ENCODE peak calls at places on chromosomes 16 and 17, in five cellular contexts. T is sigmoid colon, P is IMR-90, Z is suprapubic skin, Q is gastrocnemius medialis. O is an unnamed sample.

GRCh38 chr16:2514333-2515179 is 804 bp downstream of the ATP6V0C start:
- DNase-seq in T (peak), P (no peak), Z (peak), Q (no peak), O (no peak)

GRCh38 chr16:20741555-20742285 is at the start of gene THUMPD1:
- DNase-seq in T (peak), P (peak), Z (peak), Q (peak), O (peak)

GRCh38 chr17:73748521-73748920 is 104.3 kb upstream of the SDK2 start:
- DNase-seq in T (no peak), P (no peak), Z (no peak), Q (no peak), O (no peak)

GRCh38 chr17:63332286-63332685 is 113.8 kb downstream of the CYB561 start:
- DNase-seq in T (no peak), P (no peak), Z (no peak), Q (no peak), O (no peak)

GRCh38 chr17:57902800-57903759 is 52.1 kb downstream of the CUEDC1 start:
- DNase-seq in T (peak), P (peak), Z (peak), Q (peak), O (peak)

GRCh38 chr16:88649195-88649923 is 1.5 kb downstream of the CYBA start:
- DNase-seq in T (no peak), P (no peak), Z (no peak), Q (no peak), O (no peak)

GRCh38 chr16:6016530-6017184 is 919.1 kb upstream of the EEF2KMT start:
- DNase-seq in T (no peak), P (no peak), Z (no peak), Q (no peak), O (no peak)

GRCh38 chr17:79804856-79805696 is 8.2 kb upstream of the CBX8 start:
- DNase-seq in T (no peak), P (no peak), Z (no peak), Q (no peak), O (no peak)

GRCh38 chr17:42016952-42017865 is at the start of gene DNAJC7:
- DNase-seq in T (peak), P (peak), Z (peak), Q (peak), O (peak)

GRCh38 chr16:85947511-85948509 is 48.8 kb downstream of the IRF8 start:
- DNase-seq in T (no peak), P (no peak), Z (no peak), Q (no peak), O (no peak)

GRCh38 chr17:77076046-77076882 is 64.5 kb upstream of the SEC14L1 start:
- DNase-seq in T (no peak), P (peak), Z (no peak), Q (no peak), O (no peak)

GRCh38 chr16:10949424-10949970 is 5.1 kb downstream of the CLEC16A start:
- DNase-seq in T (no peak), P (no peak), Z (no peak), Q (no peak), O (no peak)

GRCh38 chr16:15507299-15507958 is 73.0 kb downstream of the BMERB1 start:
- DNase-seq in T (no peak), P (peak), Z (no peak), Q (peak), O (no peak)

GRCh38 chr17:47224971-47225370 is 15.8 kb downstream of the MYL4 start:
- DNase-seq in T (no peak), P (no peak), Z (no peak), Q (no peak), O (no peak)

GRCh38 chr16:1194665-1195392 is 30.2 kb downstream of the TPSG1 start:
- DNase-seq in T (no peak), P (no peak), Z (no peak), Q (no peak), O (no peak)

GRCh38 chr16:2299121-2299914 is 31.4 kb upstream of the RNPS1 start:
- DNase-seq in T (no peak), P (no peak), Z (no peak), Q (no peak), O (no peak)

GRCh38 chr16:2151188-2152091 is 3.0 kb downstream of the RAB26 start:
- DNase-seq in T (no peak), P (no peak), Z (no peak), Q (no peak), O (no peak)

GRCh38 chr17:13888043-13888442 is 181.3 kb upstream of the COX10 start:
- DNase-seq in T (no peak), P (peak), Z (no peak), Q (no peak), O (no peak)

GRCh38 chr16:10093564-10093963 is 88.7 kb downstream of the GRIN2A start:
- DNase-seq in T (no peak), P (no peak), Z (no peak), Q (no peak), O (no peak)

GRCh38 chr17:45703806-45704205 is 80.3 kb upstream of the CRHR1 start:
- DNase-seq in T (no peak), P (no peak), Z (no peak), Q (no peak), O (no peak)

GRCh38 chr17:2034806-2035548 is 5.0 kb downstream of the DPH1 start:
- DNase-seq in T (no peak), P (peak), Z (no peak), Q (no peak), O (no peak)

GRCh38 chr17:49515196-49515770 is 20.2 kb downstream of the NGFR start:
- DNase-seq in T (peak), P (peak), Z (peak), Q (peak), O (no peak)

GRCh38 chr17:12765544-12765943 is 23.8 kb upstream of the ARHGAP44 start:
- DNase-seq in T (no peak), P (peak), Z (no peak), Q (no peak), O (no peak)

GRCh38 chr16:84879569-84880487 is 60.0 kb downstream of the CRISPLD2 start:
- DNase-seq in T (no peak), P (no peak), Z (no peak), Q (no peak), O (no peak)

GRCh38 chr17:73480740-73481139 is 163.5 kb downstream of the SDK2 start:
- DNase-seq in T (no peak), P (no peak), Z (no peak), Q (no peak), O (no peak)

GRCh38 chr16:85290626-85291301 is 178.5 kb upstream of the CIBAR2 start:
- DNase-seq in T (no peak), P (no peak), Z (no peak), Q (no peak), O (no peak)

GRCh38 chr16:5296163-5296562 is 198.6 kb upstream of the EEF2KMT start:
- DNase-seq in T (no peak), P (no peak), Z (no peak), Q (no peak), O (peak)

DNA sequence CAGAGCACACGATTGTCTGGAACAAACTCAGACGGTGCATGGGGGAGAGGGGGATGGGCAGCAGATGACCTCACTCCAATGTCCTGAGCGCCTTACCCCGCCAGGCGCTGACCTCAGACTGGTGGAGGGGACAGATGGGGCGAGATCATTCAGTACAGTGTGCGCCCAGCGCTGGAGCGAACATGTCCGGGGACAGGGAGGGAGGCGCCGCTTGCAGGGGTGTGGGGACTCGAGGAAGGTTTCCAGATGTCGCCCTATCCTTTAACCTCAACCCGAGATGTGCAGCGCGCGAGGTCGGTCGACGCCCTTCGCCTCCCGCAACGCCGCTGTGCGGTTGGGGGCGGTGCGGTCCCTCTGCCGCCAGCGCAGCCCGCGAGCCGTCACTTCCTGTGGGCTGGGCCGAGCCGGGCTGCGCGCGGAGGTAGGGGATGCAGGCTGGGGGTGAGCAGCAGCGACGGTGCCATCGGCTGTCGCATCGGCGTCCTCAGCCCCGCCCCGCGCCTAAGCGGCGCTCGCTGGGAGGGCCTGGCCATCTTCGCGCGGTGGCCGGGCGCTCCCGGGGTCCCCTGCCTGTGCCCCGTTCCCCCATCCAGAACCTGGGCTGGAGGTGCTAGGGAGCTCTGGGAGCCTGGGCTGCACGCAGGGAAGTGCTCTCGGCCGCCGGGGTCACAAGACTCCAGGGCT is 5.3 kb upstream of the CDR2L start:
- DNase-seq in T (peak), P (peak), Z (peak), Q (no peak), O (no peak)
- TF ChIP-seq POLR2A in T (peak), P (peak), Z (no peak), Q (peak), O (peak)

GRCh38 chr17:35745749-35746320 is 7.2 kb downstream of the GAS2L2 start:
- DNase-seq in T (no peak), P (no peak), Z (no peak), Q (no peak), O (no peak)

GRCh38 chr17:35745246-35745645 is 7.8 kb downstream of the GAS2L2 start:
- DNase-seq in T (no peak), P (no peak), Z (no peak), Q (no peak), O (no peak)

GRCh38 chr17:35742896-35743477 is 10.1 kb downstream of the GAS2L2 start:
- DNase-seq in T (peak), P (no peak), Z (peak), Q (no peak), O (no peak)

GRCh38 chr17:35743911-35744328 is 9.1 kb downstream of the GAS2L2 start:
- DNase-seq in T (peak), P (peak), Z (no peak), Q (no peak), O (no peak)

DNA sequence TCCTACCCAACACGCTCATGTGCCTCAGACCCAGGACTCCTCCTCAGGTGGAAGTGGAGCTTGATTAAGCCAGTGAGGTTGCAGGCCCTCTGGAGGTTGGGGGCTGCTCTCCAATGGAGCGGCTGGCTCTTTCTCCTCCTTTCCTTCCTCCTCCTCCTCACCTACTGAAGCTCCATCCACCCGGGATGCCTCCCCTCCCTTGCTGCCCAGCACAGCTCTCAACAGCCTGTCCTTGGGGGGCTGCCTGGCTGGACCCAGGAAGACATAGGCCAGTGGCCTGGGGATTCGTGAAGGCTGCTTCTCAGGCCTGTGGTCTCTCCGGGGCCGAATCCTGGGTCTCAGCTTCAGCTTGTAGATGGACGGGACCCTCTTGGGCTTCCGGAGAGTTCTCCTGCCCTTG is 8.2 kb downstream of the GAS2L2 start:
- DNase-seq in T (no peak), P (no peak), Z (no peak), Q (no peak), O (no peak)
- H3K27ac ChIP-seq in T (no peak), P (no peak), Z (no peak), Q (no peak), O (no peak)

DNA sequence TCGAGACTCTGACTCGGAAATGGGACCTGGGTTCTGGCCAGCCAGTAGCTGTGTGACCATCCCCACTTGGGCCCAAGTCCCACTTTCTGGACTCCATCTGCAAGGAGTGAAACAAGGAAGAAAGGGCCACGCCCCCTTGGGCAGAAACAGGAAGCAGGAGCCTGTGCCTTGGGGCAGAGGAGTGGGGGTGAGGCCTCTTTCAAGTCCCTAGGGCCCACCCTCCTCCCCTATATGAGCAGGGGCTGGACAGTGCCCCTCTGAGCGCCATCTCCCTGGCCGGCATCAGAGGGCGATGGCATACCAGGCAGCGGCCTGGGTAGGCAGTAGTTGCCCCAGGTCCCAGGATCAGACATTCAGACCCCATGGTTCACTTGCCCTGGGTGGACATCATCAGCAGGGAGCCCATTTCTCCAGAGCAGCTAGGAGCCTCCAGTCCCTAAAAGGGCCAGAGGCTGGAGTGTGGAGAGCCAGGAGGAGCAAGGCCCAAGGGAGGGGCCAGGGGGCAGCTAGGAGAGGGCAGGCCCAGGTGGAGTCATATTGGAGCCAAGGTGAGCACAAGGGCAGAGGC is 7.1 kb downstream of the BCAR1 start:
- DNase-seq in T (peak), P (peak), Z (no peak), Q (no peak), O (no peak)
- TF ChIP-seq POLR2A in T (no peak), P (no peak), Z (no peak), Q (no peak), O (no peak)

GRCh38 chr17:60372790-60373483 is 19.0 kb downstream of the USP32 start:
- DNase-seq in T (no peak), P (peak), Z (no peak), Q (no peak), O (no peak)
- H3K27ac ChIP-seq in T (no peak), P (no peak), Z (no peak), Q (no peak), O (no peak)

O was measured in esophagus muscularis mucosa.